ENCODE peak calls at places on chromosomes 12 and 14, in nine cellular contexts. I is PC-3, O is GM23248, R is HCT116, X is hepatocyte, H is OCI-LY7, B is SK-N-SH, P is MM.1S, A is GM23338. U is an unnamed sample.
A peak's percentile ranks its signal among the peaks of the same experiment; 100 is the strongest.

GRCh38 chr12:499837-500458 is 40.2 kb downstream of the B4GALNT3 start:
- DNase-seq in A (no peak), R (no peak), X (no peak), I (no peak), O (no peak), H (no peak), B (no peak), P (no peak), U (no peak)

GRCh38 chr14:52551696-52552062 is 626 bp downstream of the TXNDC16 start:
- DNase-seq in P (no peak), O (peak; percentile 53), R (no peak), B (peak; percentile 38), A (no peak), H (peak; percentile 55), X (peak; percentile 30), I (peak; percentile 48), U (peak; percentile 13)

GRCh38 chr12:19095869-19096480 is 33.6 kb upstream of the PLEKHA5 start:
- DNase-seq in B (no peak), P (no peak), R (no peak), H (no peak), A (no peak), I (peak; percentile 62), X (peak; percentile 32), O (peak; percentile 75), U (no peak)

GRCh38 chr14:89351364-89351957 is 65.6 kb downstream of the FOXN3 start:
- DNase-seq in O (peak; percentile 42), B (no peak), I (no peak), H (peak; percentile 83), R (no peak), P (no peak), X (peak; percentile 51), A (peak; percentile 87), U (peak; percentile 22)

GRCh38 chr12:2431810-2432209 is 363.0 kb upstream of the FKBP4 start:
- DNase-seq in H (no peak), A (no peak), X (no peak), B (no peak), I (no peak), O (peak; percentile 75), R (no peak), P (no peak), U (no peak)

GRCh38 chr12:49972122-49972521 is 625 bp upstream of the AQP6 start:
- DNase-seq in I (no peak), B (peak; percentile 14), P (no peak), H (no peak), A (no peak), R (no peak), O (no peak), X (no peak), U (no peak)

GRCh38 chr14:104107611-104108569 is 22.4 kb downstream of the ASPG start:
- DNase-seq in O (peak; percentile 20), R (no peak), X (peak; percentile 68), A (no peak), B (peak; percentile 54), H (no peak), P (no peak), I (peak; percentile 57), U (no peak)

GRCh38 chr14:100030441-100031153 is 34.6 kb upstream of the EVL start:
- DNase-seq in R (no peak), I (peak; percentile 75), H (no peak), X (peak; percentile 53), P (no peak), A (no peak), B (no peak), O (peak; percentile 95), U (no peak)

GRCh38 chr14:86936556-86936955 is 1056.4 kb downstream of the GALC start:
- DNase-seq in P (no peak), O (no peak), X (no peak), B (no peak), A (no peak), I (no peak), H (no peak), R (no peak), U (no peak)

GRCh38 chr12:74903522-74903921 is 306.1 kb downstream of the KCNC2 start:
- DNase-seq in X (no peak), P (no peak), A (peak; percentile 77), R (peak; percentile 13), B (no peak), I (peak; percentile 35), H (peak; percentile 8), O (no peak), U (peak; percentile 61)

GRCh38 chr14:52033131-52033642 is 35.7 kb downstream of the NID2 start:
- DNase-seq in H (no peak), B (no peak), O (peak; percentile 87), I (no peak), P (no peak), R (no peak), A (peak; percentile 30), X (no peak), U (peak; percentile 46)

GRCh38 chr14:20682127-20682434 is 2.3 kb upstream of the RNASE4 start:
- DNase-seq in X (no peak), R (no peak), P (no peak), B (no peak), O (no peak), I (no peak), H (no peak), A (no peak), U (no peak)

GRCh38 chr14:23364164-23364571 is 804 bp downstream of the EFS start:
- DNase-seq in A (peak; percentile 53), P (no peak), O (peak; percentile 71), B (peak; percentile 81), I (no peak), X (peak; percentile 42), R (no peak), H (no peak), U (no peak)

GRCh38 chr12:80580254-80580653 is 127.2 kb upstream of the MYF6 start:
- DNase-seq in H (no peak), P (no peak), I (peak; percentile 73), B (peak; percentile 1), X (no peak), A (no peak), R (no peak), O (peak; percentile 93), U (no peak)

GRCh38 chr14:37171678-37172023 is 755 bp downstream of the SLC25A21 start:
- DNase-seq in A (no peak), O (no peak), R (no peak), P (no peak), B (no peak), X (no peak), I (no peak), H (no peak), U (no peak)

GRCh38 chr14:37170993-37171392 is 1.4 kb downstream of the SLC25A21 start:
- DNase-seq in H (no peak), A (no peak), B (no peak), I (no peak), X (no peak), R (no peak), P (no peak), O (no peak), U (no peak)

GRCh38 chr14:37170237-37170636 is 2.2 kb downstream of the SLC25A21 start:
- DNase-seq in R (no peak), O (no peak), X (no peak), H (no peak), I (no peak), B (no peak), A (no peak), P (no peak), U (no peak)

GRCh38 chr14:37172936-37173613 is 669 bp upstream of the SLC25A21 start:
- DNase-seq in O (no peak), B (no peak), P (no peak), R (no peak), A (no peak), X (no peak), H (no peak), I (peak; percentile 10), U (no peak)

GRCh38 chr14:37172024-37172869 is at the start of gene SLC25A21:
- DNase-seq in H (no peak), I (peak; percentile 87), O (peak; percentile 84), R (peak; percentile 71), X (peak; percentile 83), A (peak; percentile 89), B (no peak), P (no peak), U (peak; percentile 85)
- H3K4me3 ChIP-seq in H (no peak within 1 kb of the TSS), I (peak within 1 kb of the TSS; percentile 82), O (peak within 1 kb of the TSS; percentile 85), R (peak within 1 kb of the TSS; percentile 89), X (peak within 1 kb of the TSS; percentile 73), A (peak within 1 kb of the TSS; percentile 71), B (no peak within 1 kb of the TSS), P (no peak within 1 kb of the TSS), U (peak within 1 kb of the TSS; percentile 62)

DNA sequence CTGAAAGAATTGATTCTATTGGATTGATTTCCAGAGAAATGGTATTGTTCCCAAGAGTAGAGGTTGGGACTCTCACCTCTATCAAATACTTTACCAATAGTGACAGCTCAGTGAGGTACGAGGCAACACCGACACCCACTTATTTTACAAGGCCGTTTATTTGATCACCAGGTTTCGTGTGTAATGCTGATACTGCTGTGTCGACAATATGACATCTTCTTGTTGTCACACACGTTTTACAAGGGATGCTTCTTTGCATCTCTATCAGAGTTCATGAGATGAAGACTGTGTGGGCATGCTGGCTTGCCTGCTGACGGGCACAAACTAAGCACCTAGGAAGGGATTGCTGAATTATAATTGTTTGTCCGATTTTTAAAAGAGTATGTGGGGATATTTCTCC is 217.8 kb upstream of the EGLN3 start:
- DNase-seq in X (no peak), O (no peak), P (no peak), I (no peak), B (no peak), H (no peak), A (no peak), R (no peak), U (no peak)
- TF ChIP-seq EZH2phosphoT487 in X (no peak), O (no peak), P (no peak), I (no peak), B (no peak), H (no peak), A (no peak), R (no peak), U (no peak)

GRCh38 chr14:54967496-54967895 is 59.4 kb downstream of the WDHD1 start:
- DNase-seq in A (no peak), P (no peak), R (no peak), X (no peak), H (no peak), I (no peak), O (no peak), B (no peak), U (no peak)
- H3K4me3 ChIP-seq in A (no peak overlapping the region), P (no peak overlapping the region), R (no peak overlapping the region), X (no peak overlapping the region), H (no peak overlapping the region), I (no peak overlapping the region), O (no peak overlapping the region), B (no peak overlapping the region), U (no peak overlapping the region)

DNA sequence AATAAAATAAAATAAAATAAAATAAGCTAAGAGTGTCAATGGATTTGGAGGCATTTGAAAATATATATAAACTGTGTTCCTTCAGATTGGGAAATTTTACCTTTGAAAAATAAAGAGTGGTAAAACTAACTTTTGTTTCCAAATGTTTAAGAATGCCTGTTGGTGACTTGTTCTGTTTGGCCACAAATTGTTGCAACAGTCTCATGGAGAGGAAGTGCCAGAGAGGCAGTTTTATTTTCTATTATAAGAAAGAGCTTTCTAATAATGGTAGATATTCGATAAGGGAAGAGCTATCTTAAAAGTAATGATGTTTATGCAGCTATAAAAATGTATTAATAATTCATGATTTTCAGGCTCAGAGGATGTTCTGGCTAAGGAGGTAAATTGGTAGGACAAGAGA is 68.8 kb upstream of the MDGA2 start:
- DNase-seq in P (no peak), X (no peak), R (no peak), I (no peak), H (no peak), B (no peak), A (no peak), O (no peak), U (no peak)
- TF ChIP-seq EZH2phosphoT487 in P (no peak), X (no peak), R (no peak), I (no peak), H (no peak), B (no peak), A (no peak), O (no peak), U (no peak)